ENCODE peak calls at places on chromosome 16, in seven cellular contexts. Q, B, C, R, A, S and L are unnamed samples.
A peak's percentile ranks its signal among the peaks of the same experiment; 100 is the strongest.

GRCh38 chr16:76535-77272 is 1.3 kb upstream of the MPG start:
- DNase-seq in B (no peak), A (no peak), R (peak; percentile 95), Q (no peak), C (peak; percentile 92), S (peak; percentile 86), L (no peak)

GRCh38 chr16:80167657-80168056 is 373.1 kb upstream of the DYNLRB2 start:
- DNase-seq in A (no peak), S (no peak), Q (no peak), C (no peak), B (no peak), R (no peak), L (no peak)

GRCh38 chr16:4184038-4184702 is 57.7 kb downstream of the SRL start:
- DNase-seq in B (peak; percentile 33), C (peak; percentile 75), R (no peak), A (no peak), Q (no peak), S (peak; percentile 21), L (no peak)

GRCh38 chr16:71461686-71462648 is at the start of gene ZNF23:
- DNase-seq in A (peak; percentile 18), C (peak; percentile 92), Q (peak; percentile 74), S (peak; percentile 80), R (peak; percentile 74), B (peak; percentile 81), L (peak; percentile 89)

GRCh38 chr16:13463619-13464018 is 456.3 kb upstream of the ERCC4 start:
- DNase-seq in C (no peak), Q (no peak), A (no peak), S (no peak), R (no peak), B (no peak), L (no peak)

GRCh38 chr16:66382966-66383299 is 16.4 kb downstream of the CDH5 start:
- DNase-seq in B (no peak), S (no peak), C (no peak), R (peak; percentile 93), Q (no peak), A (no peak), L (peak; percentile 77)

GRCh38 chr16:30658731-30659506 is 688 bp downstream of the FBRS start:
- DNase-seq in Q (peak; percentile 97), S (peak; percentile 85), R (peak; percentile 97), B (no peak), A (peak; percentile 93), C (peak; percentile 93), L (peak; percentile 93)

GRCh38 chr16:88466949-88467348 is 13.9 kb downstream of the ZFPM1 start:
- DNase-seq in R (no peak), B (no peak), A (no peak), C (no peak), S (no peak), Q (no peak), L (no peak)

GRCh38 chr16:4646773-4647660 is 22.4 kb downstream of the MGRN1 start:
- DNase-seq in Q (peak; percentile 41), B (no peak), C (no peak), R (no peak), A (no peak), S (no peak), L (no peak)

GRCh38 chr16:76265434-76266045 is 11.7 kb upstream of the CNTNAP4 start:
- DNase-seq in R (peak; percentile 1), Q (no peak), B (peak; percentile 76), S (no peak), A (no peak), C (no peak), L (no peak)

GRCh38 chr16:9316008-9316407 is 224.6 kb downstream of the HAPSTR1 start:
- DNase-seq in B (no peak), R (no peak), Q (no peak), A (no peak), C (no peak), S (no peak), L (no peak)

GRCh38 chr16:11562411-11562810 is 24.3 kb downstream of the LITAF start:
- DNase-seq in S (no peak), C (no peak), Q (no peak), A (no peak), B (no peak), R (no peak), L (no peak)

GRCh38 chr16:11562941-11563340 is 23.8 kb downstream of the LITAF start:
- DNase-seq in S (no peak), B (no peak), R (no peak), C (peak; percentile 6), Q (no peak), A (no peak), L (no peak)

GRCh38 chr16:11560701-11561439 is 25.8 kb downstream of the LITAF start:
- DNase-seq in S (peak; percentile 54), B (no peak), Q (peak; percentile 90), C (peak; percentile 70), R (no peak), A (no peak), L (no peak)

GRCh38 chr16:11561440-11561797 is 25.3 kb downstream of the LITAF start:
- DNase-seq in R (no peak), C (no peak), B (no peak), S (no peak), Q (no peak), A (no peak), L (no peak)

DNA sequence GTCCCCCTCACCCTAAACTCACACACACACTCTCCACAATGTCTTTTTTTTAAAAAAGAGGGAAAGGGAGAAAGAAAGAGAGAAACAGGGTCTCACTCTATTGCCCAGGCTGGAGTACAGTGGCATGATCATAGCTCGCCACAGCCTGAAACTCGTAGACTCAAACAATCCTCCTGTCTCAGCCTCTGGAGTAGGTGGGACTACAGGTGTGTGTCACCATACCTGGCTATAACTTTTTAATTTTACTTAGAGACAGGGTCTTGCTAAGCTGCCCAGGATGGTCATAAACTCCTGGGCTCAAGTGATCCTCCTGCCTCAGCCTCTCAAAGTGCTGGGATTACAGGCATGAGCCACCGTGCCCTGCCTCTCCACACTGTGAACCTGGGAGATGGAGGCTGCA is 24.9 kb downstream of the LITAF start:
- DNase-seq in S (no peak), Q (no peak), R (no peak), A (no peak), C (no peak), B (no peak), L (no peak)
- H3K27ac ChIP-seq in S (peak overlapping the region; percentile 10), Q (peak overlapping the region; percentile 90), R (peak overlapping the region; percentile 36), A (peak overlapping the region; percentile 84), C (peak overlapping the region; percentile 50), B (no peak overlapping the region), L (no peak overlapping the region)

DNA sequence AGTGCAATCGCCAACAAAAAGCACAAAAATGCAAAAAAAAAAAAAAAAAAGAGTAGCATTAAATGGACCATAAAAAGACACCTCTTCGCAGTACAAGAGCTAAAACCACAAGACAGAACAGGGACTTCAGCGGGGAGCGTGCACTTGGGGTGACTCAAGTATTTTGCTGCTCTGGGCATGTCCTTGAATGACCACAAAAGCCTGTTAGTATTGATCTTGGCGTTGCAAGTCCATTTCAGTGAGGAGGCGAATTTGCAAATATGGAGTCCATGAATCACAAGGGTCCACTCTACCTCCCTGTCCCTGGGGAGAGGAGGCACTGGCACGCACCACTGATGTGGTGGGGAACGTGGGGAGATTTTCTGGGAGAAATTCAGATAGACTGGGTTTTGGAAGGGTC is 78.9 kb downstream of the CNGB1 start:
- DNase-seq in A (no peak), B (no peak), C (no peak), S (no peak), R (peak; percentile 69), Q (no peak), L (peak; percentile 33)
- H3K27ac ChIP-seq in A (peak overlapping the region; percentile 84), B (no peak overlapping the region), C (no peak overlapping the region), S (no peak overlapping the region), R (no peak overlapping the region), Q (no peak overlapping the region), L (no peak overlapping the region)

DNA sequence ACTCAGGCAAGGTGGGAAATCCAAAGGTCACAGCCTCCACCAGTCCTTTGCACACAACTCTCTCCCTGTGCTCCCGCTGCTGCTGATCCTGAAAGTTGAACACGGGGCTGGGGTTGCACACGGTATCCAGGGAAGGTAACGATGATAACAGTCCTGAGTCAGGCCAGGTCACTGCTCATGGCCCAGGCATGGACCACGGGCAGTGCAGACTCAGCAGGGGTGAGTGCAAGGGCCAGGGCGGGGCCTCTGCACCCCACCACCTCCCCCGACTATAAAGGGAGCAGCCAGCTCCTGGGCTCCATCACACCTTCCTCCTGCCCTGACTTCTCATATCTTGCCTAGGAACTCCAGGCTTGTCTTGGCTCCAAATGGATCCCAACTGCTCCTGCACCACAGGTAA is at the start of gene MT1B:
- DNase-seq in A (no peak), B (no peak), C (no peak), R (no peak), Q (no peak), S (no peak), L (no peak)
- H3K27ac ChIP-seq in A (no peak within 1 kb of the TSS), B (no peak within 1 kb of the TSS), C (no peak within 1 kb of the TSS), R (no peak within 1 kb of the TSS), Q (no peak within 1 kb of the TSS), S (no peak within 1 kb of the TSS), L (no peak within 1 kb of the TSS)

DNA sequence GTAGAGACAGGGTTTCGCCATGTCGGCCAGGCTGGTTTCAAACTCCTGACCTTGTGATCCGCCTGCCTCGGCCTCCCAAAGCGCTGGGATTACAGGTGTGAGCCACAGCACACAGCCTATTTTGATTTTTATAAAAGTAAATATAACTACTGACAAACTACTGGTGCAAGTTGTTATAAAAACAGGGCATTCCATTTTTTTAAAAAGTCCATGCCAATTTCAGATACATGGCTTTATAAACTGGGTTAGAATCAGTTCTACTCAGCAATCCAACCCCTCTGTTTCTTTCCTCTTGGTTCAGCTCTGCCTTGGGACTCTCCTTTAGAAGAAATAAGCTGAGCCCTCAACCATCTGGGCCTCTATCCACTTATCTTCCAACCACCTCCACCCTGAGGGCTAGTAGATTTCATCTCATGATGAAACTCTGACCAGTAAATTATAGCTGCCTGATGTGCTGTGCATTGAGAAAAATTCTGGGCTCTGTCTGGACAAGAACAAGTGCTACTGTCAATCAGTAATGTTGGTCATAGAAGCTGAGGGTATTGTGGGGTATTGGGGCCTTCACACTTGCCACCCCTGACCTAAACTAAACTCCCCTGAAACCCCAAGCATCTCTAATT is 10.2 kb downstream of the RANBP10 start:
- DNase-seq in Q (no peak), A (no peak), B (no peak), C (no peak), R (no peak), S (no peak), L (no peak)
- H3K27ac ChIP-seq in Q (no peak overlapping the region), A (no peak overlapping the region), B (no peak overlapping the region), C (peak overlapping the region; percentile 10), R (no peak overlapping the region), S (no peak overlapping the region), L (no peak overlapping the region)